ENCODE peak calls at places on chromosomes 3 and 15, in seven cellular contexts. One of them, this sample, is unnamed. For H3K4me1 and H3K9me3, the result is how much of the 10 kb centered on the place peaks cover.

GRCh38 chr15:85430406-85431204 is 50.2 kb downstream of the AKAP13 start:
- DNase-seq in SJSA1: no peak
- DNase-seq in CD8-positive, alpha-beta memory T cell: no peak
- DNase-seq in neuronal stem cell: no peak
- DNase-seq in body of pancreas: no peak
- DNase-seq in kidney: no peak
- DNase-seq in tibial artery: no peak
- DNase-seq in this sample: no peak

GRCh38 chr15:67968564-67969440 is 85.3 kb upstream of the PIAS1 start:
- DNase-seq in SJSA1: no peak
- DNase-seq in CD8-positive, alpha-beta memory T cell: no peak
- DNase-seq in neuronal stem cell: peak
- DNase-seq in body of pancreas: no peak
- DNase-seq in kidney: no peak
- DNase-seq in tibial artery: no peak
- DNase-seq in this sample: no peak

GRCh38 chr3:56889131-56889530 is 87.4 kb upstream of the ARHGEF3 start:
- DNase-seq in SJSA1: no peak
- DNase-seq in CD8-positive, alpha-beta memory T cell: no peak
- DNase-seq in neuronal stem cell: no peak
- DNase-seq in body of pancreas: no peak
- DNase-seq in kidney: no peak
- DNase-seq in tibial artery: no peak
- DNase-seq in this sample: no peak

GRCh38 chr15:61654918-61655317 is 405.3 kb downstream of the VPS13C start:
- DNase-seq in SJSA1: no peak
- DNase-seq in CD8-positive, alpha-beta memory T cell: no peak
- DNase-seq in neuronal stem cell: no peak
- DNase-seq in body of pancreas: no peak
- DNase-seq in kidney: peak
- DNase-seq in tibial artery: peak
- DNase-seq in this sample: no peak

GRCh38 chr15:39623550-39623931 is 42.7 kb downstream of the THBS1 start:
- DNase-seq in SJSA1: no peak
- DNase-seq in CD8-positive, alpha-beta memory T cell: peak
- DNase-seq in neuronal stem cell: no peak
- DNase-seq in body of pancreas: no peak
- DNase-seq in kidney: no peak
- DNase-seq in tibial artery: no peak
- DNase-seq in this sample: no peak

GRCh38 chr3:69370156-69370944 is 15.5 kb downstream of the FRMD4B start:
- DNase-seq in SJSA1: no peak
- DNase-seq in CD8-positive, alpha-beta memory T cell: no peak
- DNase-seq in neuronal stem cell: no peak
- DNase-seq in body of pancreas: peak
- DNase-seq in kidney: peak
- DNase-seq in tibial artery: peak
- DNase-seq in this sample: no peak

GRCh38 chr3:127775398-127776109 is 46.8 kb downstream of the MGLL start:
- DNase-seq in SJSA1: peak
- DNase-seq in CD8-positive, alpha-beta memory T cell: no peak
- DNase-seq in neuronal stem cell: no peak
- DNase-seq in body of pancreas: no peak
- DNase-seq in kidney: peak
- DNase-seq in tibial artery: peak
- DNase-seq in this sample: no peak

GRCh38 chr3:56747150-56747549 is 54.6 kb downstream of the ARHGEF3 start:
- DNase-seq in SJSA1: no peak
- DNase-seq in CD8-positive, alpha-beta memory T cell: no peak
- DNase-seq in neuronal stem cell: no peak
- DNase-seq in body of pancreas: no peak
- DNase-seq in kidney: no peak
- DNase-seq in tibial artery: no peak
- DNase-seq in this sample: no peak

GRCh38 chr3:76576201-76576600 is 463.7 kb upstream of the ROBO2 start:
- DNase-seq in SJSA1: no peak
- DNase-seq in CD8-positive, alpha-beta memory T cell: no peak
- DNase-seq in neuronal stem cell: no peak
- DNase-seq in body of pancreas: no peak
- DNase-seq in kidney: no peak
- DNase-seq in tibial artery: no peak
- DNase-seq in this sample: no peak

GRCh38 chr3:46612324-46612723 is at the start of gene FAM240A:
- DNase-seq in SJSA1: no peak
- DNase-seq in CD8-positive, alpha-beta memory T cell: no peak
- DNase-seq in neuronal stem cell: no peak
- DNase-seq in body of pancreas: no peak
- DNase-seq in kidney: no peak
- DNase-seq in tibial artery: no peak
- DNase-seq in this sample: no peak

GRCh38 chr15:67967871-67968423 is 86.2 kb upstream of the PIAS1 start:
- DNase-seq in SJSA1: peak
- DNase-seq in CD8-positive, alpha-beta memory T cell: no peak
- DNase-seq in neuronal stem cell: peak
- DNase-seq in body of pancreas: peak
- DNase-seq in kidney: peak
- DNase-seq in tibial artery: peak
- DNase-seq in this sample: no peak

GRCh38 chr15:89857673-89858072 is 36.1 kb downstream of the AP3S2 start:
- DNase-seq in SJSA1: no peak
- DNase-seq in CD8-positive, alpha-beta memory T cell: no peak
- DNase-seq in neuronal stem cell: no peak
- DNase-seq in body of pancreas: peak
- DNase-seq in kidney: no peak
- DNase-seq in tibial artery: no peak
- DNase-seq in this sample: no peak

GRCh38 chr15:73051402-73051810 is 857 bp upstream of the NEO1 start:
- DNase-seq in SJSA1: peak
- DNase-seq in CD8-positive, alpha-beta memory T cell: no peak
- DNase-seq in neuronal stem cell: peak
- DNase-seq in body of pancreas: peak
- DNase-seq in kidney: no peak
- DNase-seq in tibial artery: peak
- DNase-seq in this sample: no peak

GRCh38 chr15:93074596-93074995 is 14.4 kb downstream of the RGMA start:
- DNase-seq in SJSA1: no peak
- DNase-seq in CD8-positive, alpha-beta memory T cell: no peak
- DNase-seq in neuronal stem cell: no peak
- DNase-seq in body of pancreas: no peak
- DNase-seq in kidney: no peak
- DNase-seq in tibial artery: no peak
- DNase-seq in this sample: no peak
- H3K4me3 ChIP-seq in SJSA1: no peak
- H3K4me3 ChIP-seq in CD8-positive, alpha-beta memory T cell: no peak
- H3K4me3 ChIP-seq in neuronal stem cell: no peak
- H3K4me3 ChIP-seq in body of pancreas: no peak
- H3K4me3 ChIP-seq in kidney: no peak
- H3K4me3 ChIP-seq in tibial artery: no peak
- H3K4me3 ChIP-seq in this sample: no peak

GRCh38 chr15:42364529-42364928 is 5.2 kb downstream of the CAPN3 start:
- DNase-seq in SJSA1: no peak
- DNase-seq in CD8-positive, alpha-beta memory T cell: no peak
- DNase-seq in neuronal stem cell: no peak
- DNase-seq in body of pancreas: no peak
- DNase-seq in kidney: no peak
- DNase-seq in tibial artery: no peak
- DNase-seq in this sample: no peak
- H3K4me1 ChIP-seq in SJSA1: under half
- H3K4me1 ChIP-seq in CD8-positive, alpha-beta memory T cell: under half
- H3K4me1 ChIP-seq in neuronal stem cell: under half
- H3K4me1 ChIP-seq in body of pancreas: under half
- H3K4me1 ChIP-seq in kidney: under half
- H3K4me1 ChIP-seq in tibial artery: under half
- H3K4me1 ChIP-seq in this sample: under half

GRCh38 chr15:25054329-25054728 is 99.5 kb downstream of the SNRPN start:
- DNase-seq in SJSA1: no peak
- DNase-seq in CD8-positive, alpha-beta memory T cell: no peak
- DNase-seq in neuronal stem cell: no peak
- DNase-seq in body of pancreas: no peak
- DNase-seq in kidney: no peak
- DNase-seq in tibial artery: no peak
- DNase-seq in this sample: no peak
- H3K9me3 ChIP-seq in SJSA1: half or more
- H3K9me3 ChIP-seq in CD8-positive, alpha-beta memory T cell: half or more
- H3K9me3 ChIP-seq in neuronal stem cell: half or more
- H3K9me3 ChIP-seq in body of pancreas: under half
- H3K9me3 ChIP-seq in kidney: half or more
- H3K9me3 ChIP-seq in tibial artery: under half
- H3K9me3 ChIP-seq in this sample: half or more

GRCh38 chr3:97823503-97824004 is 1.7 kb downstream of the CRYBG3 start:
- DNase-seq in SJSA1: no peak
- DNase-seq in CD8-positive, alpha-beta memory T cell: no peak
- DNase-seq in neuronal stem cell: no peak
- DNase-seq in body of pancreas: no peak
- DNase-seq in kidney: no peak
- DNase-seq in tibial artery: peak
- DNase-seq in this sample: no peak
- H3K4me3 ChIP-seq in SJSA1: peak
- H3K4me3 ChIP-seq in CD8-positive, alpha-beta memory T cell: no peak
- H3K4me3 ChIP-seq in neuronal stem cell: peak
- H3K4me3 ChIP-seq in body of pancreas: no peak
- H3K4me3 ChIP-seq in kidney: peak
- H3K4me3 ChIP-seq in tibial artery: peak
- H3K4me3 ChIP-seq in this sample: peak